ENCODE peak calls at places on chromosomes 1 and 21, in ten cellular contexts. W is activated T-helper 9 cell treated with anti-CD3 and anti-CD28 coated beads, Interleukin-2, amount 50 U/mL, for 16 hours; L is EL; Q is germinal center; U is AG20443; A is effector CD4-positive, alpha-beta T cell; R is fibroblast of the conjunctiva; B is aorta; T is ACHN; C is cerebellum. I is an unnamed sample.

GRCh38 chr1:183569141-183569540 is 21.1 kb downstream of the NCF2 start:
- DNase-seq in W (no peak), L (peak; percentile 39), Q (no peak), U (peak; percentile 29), A (no peak), R (no peak), B (no peak), T (no peak), C (no peak), I (no peak)

GRCh38 chr1:200862713-200863415 is 9.9 kb upstream of the GPR25 start:
- DNase-seq in W (no peak), L (no peak), Q (no peak), U (no peak), A (no peak), R (no peak), B (no peak), T (no peak), C (no peak), I (no peak)

GRCh38 chr21:38716942-38717341 is 88.8 kb upstream of the ETS2 start:
- DNase-seq in W (no peak), L (peak; percentile 26), Q (no peak), U (peak; percentile 61), A (no peak), R (no peak), B (no peak), T (no peak), C (no peak), I (no peak)

GRCh38 chr1:227317541-227318002 is 720 bp downstream of the CDC42BPA start:
- DNase-seq in W (no peak), L (peak; percentile 68), Q (no peak), U (peak; percentile 59), A (no peak), R (peak; percentile 57), B (peak; percentile 78), T (peak; percentile 76), C (peak; percentile 59), I (peak; percentile 16)

GRCh38 chr1:31609512-31609911 is 8.0 kb upstream of the HCRTR1 start:
- DNase-seq in W (no peak), L (no peak), Q (no peak), U (no peak), A (no peak), R (no peak), B (no peak), T (no peak), C (no peak), I (no peak)

GRCh38 chr1:225943582-225943981 is 2.6 kb upstream of the LEFTY2 start:
- DNase-seq in W (no peak), L (no peak), Q (no peak), U (no peak), A (no peak), R (no peak), B (peak; percentile 11), T (no peak), C (no peak), I (no peak)

GRCh38 chr1:18297896-18298648 is 182.7 kb upstream of the KLHDC7A start:
- DNase-seq in W (no peak), L (no peak), Q (no peak), U (no peak), A (no peak), R (no peak), B (no peak), T (no peak), C (no peak), I (no peak)

GRCh38 chr1:33618636-33619035 is 146.2 kb downstream of the ZSCAN20 start:
- DNase-seq in W (no peak), L (no peak), Q (no peak), U (no peak), A (no peak), R (no peak), B (no peak), T (no peak), C (no peak), I (no peak)

GRCh38 chr1:170634819-170635410 is 29.0 kb upstream of the PRRX1 start:
- DNase-seq in W (no peak), L (peak; percentile 35), Q (no peak), U (no peak), A (no peak), R (no peak), B (no peak), T (no peak), C (no peak), I (no peak)

GRCh38 chr1:205447457-205448415 is 8.1 kb downstream of the BLACAT1 start:
- DNase-seq in W (no peak), L (peak; percentile 66), Q (no peak), U (no peak), A (no peak), R (no peak), B (no peak), T (no peak), C (no peak), I (no peak)

GRCh38 chr21:35390013-35390776 is 341.1 kb upstream of the RUNX1 start:
- DNase-seq in W (no peak), L (peak; percentile 25), Q (no peak), U (peak; percentile 53), A (no peak), R (no peak), B (no peak), T (peak; percentile 12), C (peak; percentile 74), I (peak; percentile 29)